ENCODE peak calls at places on chromosomes 2 and 18, in nine cellular contexts. P is left cardiac atrium; T is NCI-H1092 treated with DMSO at 0.1 percent for 48 hours; W is AG04450; Y is activated effector memory CD4-positive, alpha-beta T cell treated with anti-CD3 and anti-CD28 coated beads, Interleukin-2, amount 50 U/mL, for 16 hours; J is HFFc6; X is iPS-NIHi11; L is activated CD4-positive, alpha-beta T cell treated with anti-CD3 and anti-CD28 coated beads, Interleukin-2, amount 50 U/mL, for 4 hours; S is hypothalamus. D is an unnamed sample.
A peak's percentile ranks its signal among the peaks of the same experiment; 100 is the strongest.

GRCh38 chr2:174235680-174236079 is 12.7 kb downstream of the OLA1 start:
- DNase-seq in P (no peak), T (no peak), W (no peak), Y (no peak), J (no peak), X (no peak), L (no peak), S (no peak), D (no peak)

GRCh38 chr2:7593286-7593685 is 676.1 kb downstream of the RNF144A start:
- DNase-seq in P (no peak), T (no peak), W (no peak), Y (no peak), J (no peak), X (no peak), L (no peak), S (no peak), D (no peak)

GRCh38 chr2:209526541-209526940 is 102.7 kb downstream of the MAP2 start:
- DNase-seq in P (no peak), T (no peak), W (no peak), Y (no peak), J (no peak), X (no peak), L (no peak), S (no peak), D (no peak)

GRCh38 chr2:19651466-19651865 is 250.3 kb downstream of the TTC32 start:
- DNase-seq in P (no peak), T (no peak), W (no peak), Y (no peak), J (no peak), X (no peak), L (no peak), S (no peak), D (no peak)

GRCh38 chr18:49811151-49811938 is 2.0 kb downstream of the ACAA2 start:
- DNase-seq in P (no peak), T (peak; percentile 26), W (no peak), Y (no peak), J (no peak), X (no peak), L (no peak), S (no peak), D (no peak)

GRCh38 chr2:45134014-45134413 is 124.8 kb upstream of the SIX2 start:
- DNase-seq in P (no peak), T (no peak), W (no peak), Y (no peak), J (no peak), X (no peak), L (no peak), S (no peak), D (no peak)

GRCh38 chr2:238573065-238573778 is 146.5 kb downstream of the ASB1 start:
- DNase-seq in P (no peak), T (no peak), W (no peak), Y (peak; percentile 68), J (no peak), X (peak; percentile 96), L (no peak), S (no peak), D (no peak)

GRCh38 chr2:204604061-204604460 is 58.8 kb downstream of the PARD3B start:
- DNase-seq in P (no peak), T (no peak), W (no peak), Y (no peak), J (no peak), X (no peak), L (no peak), S (no peak), D (no peak)

GRCh38 chr2:147609301-147609700 is 235.5 kb upstream of the ACVR2A start:
- DNase-seq in P (no peak), T (no peak), W (no peak), Y (no peak), J (no peak), X (no peak), L (no peak), S (no peak), D (no peak)

GRCh38 chr18:10388380-10388779 is 66.1 kb upstream of the APCDD1 start:
- DNase-seq in P (no peak), T (no peak), W (no peak), Y (no peak), J (no peak), X (no peak), L (no peak), S (no peak), D (no peak)

GRCh38 chr18:12908706-12909105 is 24.7 kb upstream of the PTPN2 start:
- DNase-seq in P (no peak), T (no peak), W (no peak), Y (no peak), J (no peak), X (no peak), L (no peak), S (no peak), D (no peak)

GRCh38 chr2:25982273-25982967 is at the start of gene KIF3C:
- DNase-seq in P (peak; percentile 78), T (peak; percentile 64), W (no peak), Y (peak; percentile 90), J (peak; percentile 48), X (peak; percentile 90), L (peak; percentile 63), S (peak; percentile 64), D (peak; percentile 49)

GRCh38 chr2:3355951-3356569 is 21.6 kb downstream of the EIPR1 start:
- DNase-seq in P (no peak), T (no peak), W (no peak), Y (no peak), J (no peak), X (no peak), L (no peak), S (no peak), D (no peak)

GRCh38 chr2:46643493-46643892 is 164.1 kb downstream of the TMEM247 start:
- DNase-seq in P (no peak), T (no peak), W (no peak), Y (no peak), J (no peak), X (no peak), L (no peak), S (no peak), D (no peak)

GRCh38 chr2:20604957-20605381 is 45.9 kb downstream of the HS1BP3 start:
- DNase-seq in P (peak; percentile 25), T (no peak), W (peak; percentile 60), Y (peak; percentile 34), J (peak; percentile 73), X (no peak), L (no peak), S (no peak), D (no peak)

GRCh38 chr18:46497129-46497528 is 159.9 kb downstream of the LOXHD1 start:
- DNase-seq in P (no peak), T (no peak), W (no peak), Y (no peak), J (no peak), X (peak; percentile 73), L (no peak), S (no peak), D (peak; percentile 11)

GRCh38 chr18:55275042-55275897 is 312.7 kb downstream of the TCF4 start:
- DNase-seq in P (peak; percentile 30), T (no peak), W (peak; percentile 18), Y (no peak), J (peak; percentile 94), X (peak; percentile 18), L (no peak), S (no peak), D (no peak)

GRCh38 chr2:86254576-86255538 is 55.6 kb downstream of the MRPL35 start:
- DNase-seq in P (peak; percentile 40), T (peak; percentile 3), W (no peak), Y (no peak), J (no peak), X (peak; percentile 46), L (no peak), S (no peak), D (no peak)